ENCODE peak calls at places on chromosomes 16 and 17, in ten cellular contexts. V, H, M, L, Q, F, W, P, A and E are unnamed samples.

GRCh38 chr16:79871906-79872305 is 271.4 kb upstream of the MAF start:
- DNase-seq in V (no peak), H (no peak), M (no peak), L (no peak), Q (no peak), F (no peak), W (no peak), P (no peak), A (no peak), E (no peak)

GRCh38 chr17:82216301-82217119 is 3.9 kb upstream of the CCDC57 start:
- DNase-seq in V (peak; percentile 91), H (peak; percentile 66), M (peak; percentile 75), L (peak; percentile 85), Q (peak; percentile 63), F (peak; percentile 82), W (peak; percentile 93), P (no peak), A (peak; percentile 85), E (no peak)

GRCh38 chr17:29577778-29578211 is 9.3 kb downstream of the TP53I13 start:
- DNase-seq in V (peak; percentile 72), H (no peak), M (no peak), L (no peak), Q (no peak), F (no peak), W (no peak), P (no peak), A (no peak), E (no peak)

GRCh38 chr16:3576211-3576610 is 992 bp downstream of the NLRC3 start:
- DNase-seq in V (no peak), H (no peak), M (no peak), L (no peak), Q (no peak), F (no peak), W (no peak), P (peak; percentile 58), A (no peak), E (peak; percentile 30)

GRCh38 chr17:80034654-80034976 is 1.1 kb downstream of the TBC1D16 start:
- DNase-seq in V (no peak), H (no peak), M (no peak), L (no peak), Q (no peak), F (no peak), W (no peak), P (no peak), A (no peak), E (no peak)

GRCh38 chr17:81959362-81960129 is 1.4 kb downstream of the NOTUM start:
- DNase-seq in V (peak; percentile 81), H (peak; percentile 75), M (peak; percentile 40), L (no peak), Q (peak; percentile 80), F (peak; percentile 67), W (peak; percentile 33), P (peak; percentile 90), A (peak; percentile 82), E (peak; percentile 80)

GRCh38 chr17:82888583-82889495 is 49.0 kb upstream of the ZNF750 start:
- DNase-seq in V (no peak), H (peak; percentile 71), M (peak; percentile 20), L (no peak), Q (no peak), F (peak; percentile 84), W (no peak), P (no peak), A (no peak), E (no peak)

GRCh38 chr16:85916141-85916890 is 17.4 kb downstream of the IRF8 start:
- DNase-seq in V (no peak), H (peak; percentile 74), M (peak; percentile 62), L (no peak), Q (no peak), F (peak; percentile 88), W (peak; percentile 10), P (no peak), A (peak; percentile 88), E (no peak)

GRCh38 chr17:77245162-77245926 is 104.6 kb downstream of the SEC14L1 start:
- DNase-seq in V (no peak), H (no peak), M (no peak), L (no peak), Q (no peak), F (no peak), W (no peak), P (no peak), A (peak; percentile 45), E (no peak)

GRCh38 chr17:38870259-38871165 is 654 bp downstream of the LASP1 start:
- DNase-seq in V (peak; percentile 83), H (peak; percentile 79), M (peak; percentile 40), L (no peak), Q (peak; percentile 64), F (peak; percentile 81), W (peak; percentile 53), P (peak; percentile 81), A (peak; percentile 83), E (peak; percentile 64)

GRCh38 chr16:46686815-46687473 is 2.0 kb downstream of the VPS35 start:
- DNase-seq in V (no peak), H (no peak), M (no peak), L (no peak), Q (no peak), F (no peak), W (no peak), P (no peak), A (no peak), E (no peak)

GRCh38 chr17:30450125-30451027 is 26.8 kb upstream of the GOSR1 start:
- DNase-seq in V (no peak), H (no peak), M (peak; percentile 94), L (no peak), Q (no peak), F (no peak), W (no peak), P (no peak), A (no peak), E (no peak)

DNA sequence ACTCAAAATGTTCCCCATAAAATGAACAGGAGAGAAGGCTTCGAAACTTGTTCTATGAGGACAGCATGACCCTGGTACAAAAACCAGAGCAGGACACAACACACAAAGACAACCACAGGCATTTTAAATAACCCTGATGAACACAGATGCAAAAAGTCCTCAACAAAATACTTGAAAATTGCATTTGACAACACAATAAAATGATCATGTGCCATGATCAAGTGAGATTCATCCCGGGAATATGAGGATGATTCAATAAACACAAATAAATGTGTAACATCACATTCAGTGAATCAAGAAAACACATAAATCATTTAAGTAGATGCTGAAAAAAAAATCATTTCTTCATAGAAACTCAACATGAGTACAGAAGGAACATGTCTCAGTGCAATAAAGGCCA is 208.4 kb upstream of the WSB1 start:
- DNase-seq in V (no peak), H (no peak), M (no peak), L (no peak), Q (no peak), F (no peak), W (no peak), P (no peak), A (no peak), E (no peak)
- H3K9me3 ChIP-seq in V (no peaks in the 10 kb centered on the region), H (no peaks in the 10 kb centered on the region), M (no peaks in the 10 kb centered on the region), L (no peaks in the 10 kb centered on the region), Q (no peaks in the 10 kb centered on the region), F (no peaks in the 10 kb centered on the region), W (peaks cover 7% of the 10 kb centered on the region), P (no peaks in the 10 kb centered on the region), A (no peaks in the 10 kb centered on the region), E (no peaks in the 10 kb centered on the region)

GRCh38 chr16:89506113-89506504 is 2.1 kb upstream of the SPG7 start:
- DNase-seq in V (no peak), H (peak; percentile 17), M (no peak), L (no peak), Q (no peak), F (peak; percentile 74), W (no peak), P (no peak), A (no peak), E (no peak)
- H3K4me3 ChIP-seq in V (no peak overlapping the region), H (peak overlapping the region; percentile 98), M (peak overlapping the region; percentile 49), L (peak overlapping the region; percentile 52), Q (peak overlapping the region; percentile 50), F (no peak overlapping the region), W (no peak overlapping the region), P (peak overlapping the region; percentile 29), A (no peak overlapping the region), E (peak overlapping the region; percentile 42)

DNA sequence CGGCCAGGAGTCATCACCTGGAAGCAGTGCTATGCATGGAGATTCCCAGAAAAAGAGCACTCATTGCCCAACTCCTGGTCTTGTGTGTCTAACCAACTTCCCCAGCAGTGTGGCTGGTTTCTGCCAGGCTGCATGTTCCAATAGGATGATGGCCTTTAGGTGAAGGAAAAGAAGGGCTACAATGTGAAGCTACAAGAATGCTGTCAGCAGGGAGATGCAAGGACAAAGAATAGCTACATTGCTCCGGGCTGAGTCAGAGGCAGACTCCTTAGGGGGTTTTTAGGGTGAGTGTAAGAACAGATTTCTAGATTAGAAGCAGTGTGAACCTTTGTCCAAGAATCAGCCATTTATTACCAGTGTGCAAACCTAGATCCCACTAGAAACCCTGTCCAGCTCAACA is 63.0 kb upstream of the DNAH9 start:
- DNase-seq in V (no peak), H (no peak), M (no peak), L (no peak), Q (no peak), F (no peak), W (no peak), P (no peak), A (no peak), E (no peak)
- H3K9me3 ChIP-seq in V (no peaks in the 10 kb centered on the region), H (no peaks in the 10 kb centered on the region), M (peaks cover 9% of the 10 kb centered on the region), L (no peaks in the 10 kb centered on the region), Q (no peaks in the 10 kb centered on the region), F (no peaks in the 10 kb centered on the region), W (peaks cover 25% of the 10 kb centered on the region), P (no peaks in the 10 kb centered on the region), A (no peaks in the 10 kb centered on the region), E (no peaks in the 10 kb centered on the region)

GRCh38 chr16:67191995-67192681 is at the start of gene E2F4:
- DNase-seq in V (peak; percentile 94), H (peak; percentile 90), M (peak; percentile 88), L (peak; percentile 85), Q (peak; percentile 82), F (peak; percentile 93), W (peak; percentile 87), P (peak; percentile 90), A (peak; percentile 93), E (peak; percentile 80)

GRCh38 chr16:67195676-67196075 is 3.3 kb upstream of the ELMO3 start:
- DNase-seq in V (no peak), H (no peak), M (no peak), L (no peak), Q (no peak), F (no peak), W (no peak), P (no peak), A (no peak), E (no peak)

GRCh38 chr16:67192781-67193260 is 866 bp downstream of the E2F4 start:
- DNase-seq in V (no peak), H (no peak), M (no peak), L (no peak), Q (no peak), F (no peak), W (no peak), P (no peak), A (no peak), E (no peak)

GRCh38 chr16:67196881-67197280 is 2.0 kb upstream of the ELMO3 start:
- DNase-seq in V (no peak), H (no peak), M (no peak), L (no peak), Q (no peak), F (no peak), W (no peak), P (no peak), A (no peak), E (no peak)

DNA sequence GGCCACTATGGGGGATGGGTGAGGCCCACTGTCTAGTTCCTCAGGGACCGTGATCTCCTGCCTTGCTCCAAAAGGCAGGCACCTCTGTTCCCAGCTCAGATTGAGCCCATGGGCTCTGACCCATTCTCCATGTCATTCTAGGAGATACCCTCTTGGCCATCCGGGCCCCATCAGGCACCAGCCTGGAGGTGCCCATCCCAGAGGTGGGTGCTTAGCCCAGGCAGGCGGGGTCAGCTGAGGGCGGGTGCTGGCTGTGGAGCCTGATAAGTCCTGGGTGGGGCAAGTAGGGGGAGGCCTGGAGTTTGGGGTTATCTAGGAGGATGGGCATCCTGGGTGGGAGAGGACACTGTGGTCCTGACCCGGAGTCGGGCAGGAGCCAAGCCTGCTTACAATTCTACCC is 2.3 kb downstream of the E2F4 start:
- DNase-seq in V (no peak), H (no peak), M (no peak), L (no peak), Q (no peak), F (no peak), W (no peak), P (no peak), A (no peak), E (no peak)
- H3K4me3 ChIP-seq in V (no peak overlapping the region), H (no peak overlapping the region), M (no peak overlapping the region), L (no peak overlapping the region), Q (no peak overlapping the region), F (no peak overlapping the region), W (no peak overlapping the region), P (no peak overlapping the region), A (no peak overlapping the region), E (no peak overlapping the region)